ENCODE peak calls at places on chromosomes 5 and 9, in eight cellular contexts. Z is HEK293T; O is nucleus accumbens; Y is GM19239; B is stomach; F is activated CD8-positive, alpha-beta memory T cell treated with anti-CD3 and anti-CD28 coated beads for 4 hours; R is NCI-H1092; M is T-helper 1 cell. L is an unnamed sample.

GRCh38 chr9:21968331-21969010 is 25.7 kb downstream of the CDKN2A start:
- DNase-seq in Z (no peak), O (no peak), Y (no peak), B (no peak), F (no peak), R (no peak), M (no peak), L (no peak)

GRCh38 chr9:23630488-23630887 is 195.6 kb downstream of the ELAVL2 start:
- DNase-seq in Z (no peak), O (no peak), Y (no peak), B (no peak), F (no peak), R (no peak), M (no peak), L (no peak)

GRCh38 chr5:102483736-102484135 is 15.1 kb downstream of the SLCO6A1 start:
- DNase-seq in Z (no peak), O (no peak), Y (no peak), B (no peak), F (no peak), R (no peak), M (no peak), L (no peak)

GRCh38 chr5:1801954-1802295 is 718 bp downstream of the NDUFS6 start:
- DNase-seq in Z (peak), O (no peak), Y (no peak), B (no peak), F (no peak), R (no peak), M (no peak), L (no peak)

GRCh38 chr5:59390074-59390659 is 503.4 kb downstream of the PDE4D start:
- DNase-seq in Z (no peak), O (no peak), Y (no peak), B (no peak), F (no peak), R (no peak), M (no peak), L (no peak)

GRCh38 chr9:85522459-85523092 is 219.2 kb downstream of the AGTPBP1 start:
- DNase-seq in Z (no peak), O (peak), Y (no peak), B (no peak), F (no peak), R (peak), M (no peak), L (no peak)

GRCh38 chr5:154607746-154608145 is 129.7 kb upstream of the HAND1 start:
- DNase-seq in Z (no peak), O (no peak), Y (no peak), B (no peak), F (no peak), R (no peak), M (no peak), L (no peak)

GRCh38 chr5:112914584-112914983 is 7.4 kb downstream of the REEP5 start:
- DNase-seq in Z (no peak), O (no peak), Y (no peak), B (no peak), F (no peak), R (no peak), M (no peak), L (no peak)

GRCh38 chr9:118366228-118366627 is 662.0 kb downstream of the TLR4 start:
- DNase-seq in Z (no peak), O (no peak), Y (no peak), B (no peak), F (no peak), R (no peak), M (no peak), L (no peak)

L was measured in CMK.